ENCODE peak calls at places on chromosomes 13 and 19, in seven cellular contexts. G is GM23248, B is fibroblast of mammary gland, U is AG04450, K is choroid plexus epithelial cell, J is left ventricle myocardium inferior, R is SK-N-MC. C is an unnamed sample.
A peak's percentile ranks its signal among the peaks of the same experiment; 100 is the strongest.

GRCh38 chr13:36130542-36131214 is 504 bp downstream of the DCLK1 start:
- DNase-seq in U (no peak), B (peak; percentile 20), J (peak; percentile 30), G (peak; percentile 38), R (no peak), K (peak; percentile 16), C (peak; percentile 35)

GRCh38 chr19:6276447-6276846 is 3.3 kb downstream of the MLLT1 start:
- DNase-seq in U (no peak), K (peak; percentile 75), R (no peak), J (peak; percentile 53), B (peak; percentile 89), G (peak; percentile 85), C (peak; percentile 94)

GRCh38 chr19:925087-925911 is 536 bp upstream of the ARID3A start:
- DNase-seq in B (peak; percentile 76), K (peak; percentile 86), U (peak; percentile 48), G (peak; percentile 88), J (peak; percentile 80), R (peak; percentile 32), C (peak; percentile 77)

GRCh38 chr13:69374036-69374435 is 733.6 kb upstream of the ATXN8OS start:
- DNase-seq in J (no peak), G (no peak), B (no peak), K (no peak), R (no peak), U (no peak), C (no peak)

GRCh38 chr19:45514376-45515051 is 7.2 kb downstream of the VASP start:
- DNase-seq in K (no peak), R (no peak), J (no peak), G (no peak), U (no peak), B (no peak), C (no peak)

GRCh38 chr19:29040951-29041350 is 172.0 kb downstream of the UQCRFS1 start:
- DNase-seq in J (no peak), G (no peak), B (no peak), K (no peak), U (no peak), R (no peak), C (no peak)

GRCh38 chr13:92530364-92530763 is 696.2 kb upstream of the GPC6 start:
- DNase-seq in U (no peak), G (no peak), B (no peak), K (peak; percentile 60), J (no peak), R (no peak), C (no peak)

GRCh38 chr19:1923319-1923718 is 17.7 kb upstream of the CSNK1G2 start:
- DNase-seq in G (no peak), B (no peak), K (no peak), R (no peak), U (no peak), J (no peak), C (no peak)

GRCh38 chr19:5985098-5985783 is 7.3 kb upstream of the RANBP3 start:
- DNase-seq in U (no peak), R (no peak), G (peak; percentile 67), K (peak; percentile 66), B (peak; percentile 26), J (no peak), C (peak; percentile 78)

GRCh38 chr13:94825507-94825906 is 113.2 kb upstream of the SOX21 start:
- DNase-seq in K (peak; percentile 75), U (no peak), G (no peak), R (peak; percentile 22), B (peak; percentile 67), J (peak; percentile 54), C (peak; percentile 15)

GRCh38 chr19:45640849-45641273 is 1.7 kb upstream of the EML2 start:
- DNase-seq in R (no peak), K (no peak), G (no peak), U (no peak), B (no peak), J (no peak), C (no peak)

GRCh38 chr13:43573787-43574562 is 212.8 kb downstream of the ENOX1 start:
- DNase-seq in R (peak; percentile 32), B (no peak), G (no peak), U (no peak), K (peak; percentile 58), J (no peak), C (no peak)

GRCh38 chr19:36775768-36776167 is 3.2 kb upstream of the ZNF850 start:
- DNase-seq in R (no peak), B (no peak), K (peak; percentile 44), J (peak; percentile 33), G (no peak), U (no peak), C (no peak)

GRCh38 chr13:81540777-81541176 is 1199.9 kb upstream of the SPRY2 start:
- DNase-seq in J (no peak), R (peak; percentile 12), G (peak; percentile 18), B (peak; percentile 3), U (no peak), K (peak; percentile 53), C (no peak)

GRCh38 chr19:54439174-54439851 is 9.7 kb upstream of the LENG8 start:
- DNase-seq in G (peak; percentile 52), R (no peak), B (no peak), U (no peak), K (peak; percentile 67), J (no peak), C (no peak)

GRCh38 chr13:32838985-32839384 is 177.2 kb upstream of the KL start:
- DNase-seq in G (no peak), B (no peak), J (no peak), U (no peak), K (peak; percentile 69), R (no peak), C (no peak)

DNA sequence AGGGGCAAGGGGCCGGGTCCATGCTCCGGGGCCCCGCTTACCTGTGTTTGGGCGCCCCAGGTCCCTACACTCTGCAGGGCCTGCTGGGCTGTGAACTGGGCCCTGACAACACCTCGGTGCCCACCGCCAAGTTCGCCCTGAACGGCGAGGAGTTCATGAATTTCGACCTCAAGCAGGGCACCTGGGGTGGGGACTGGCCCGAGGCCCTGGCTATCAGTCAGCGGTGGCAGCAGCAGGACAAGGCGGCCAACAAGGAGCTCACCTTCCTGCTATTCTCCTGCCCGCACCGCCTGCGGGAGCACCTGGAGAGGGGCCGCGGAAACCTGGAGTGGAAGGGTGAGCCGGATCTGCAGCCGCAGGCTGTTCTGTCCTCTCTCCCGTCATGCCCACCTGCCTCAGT is 1.7 kb downstream of the FCGRT start:
- DNase-seq in G (no peak), U (no peak), B (no peak), K (no peak), R (no peak), J (no peak), C (no peak)
- H3K4me3 ChIP-seq in G (no peak overlapping the region), U (no peak overlapping the region), B (no peak overlapping the region), K (no peak overlapping the region), R (peak overlapping the region; percentile 100), J (peak overlapping the region; percentile 90), C (no peak overlapping the region)

GRCh38 chr19:47004012-47004465 is 15.6 kb upstream of the NPAS1 start:
- DNase-seq in J (no peak), K (no peak), R (no peak), U (no peak), B (no peak), G (no peak), C (no peak)
- H3K4me3 ChIP-seq in J (peak overlapping the region; percentile 49), K (peak overlapping the region; percentile 42), R (no peak overlapping the region), U (peak overlapping the region; percentile 32), B (no peak overlapping the region), G (no peak overlapping the region), C (no peak overlapping the region)

GRCh38 chr19:41930926-41931592 is 2.8 kb upstream of the ERFL start:
- DNase-seq in U (no peak), B (no peak), R (peak; percentile 67), G (peak; percentile 53), J (no peak), K (no peak), C (no peak)
- H3K4me3 ChIP-seq in U (no peak overlapping the region), B (no peak overlapping the region), R (peak overlapping the region; percentile 19), G (no peak overlapping the region), J (no peak overlapping the region), K (no peak overlapping the region), C (no peak overlapping the region)

GRCh38 chr13:30406779-30407416 is 15.4 kb upstream of the UBE2L5 start:
- DNase-seq in B (no peak), K (no peak), R (no peak), J (no peak), G (no peak), U (no peak), C (no peak)

GRCh38 chr13:30400376-30400775 is 21.9 kb upstream of the UBE2L5 start:
- DNase-seq in K (no peak), G (no peak), U (no peak), J (no peak), R (no peak), B (no peak), C (no peak)

GRCh38 chr13:30403491-30403890 is 18.8 kb upstream of the UBE2L5 start:
- DNase-seq in K (no peak), U (no peak), R (no peak), G (no peak), B (no peak), J (no peak), C (no peak)

GRCh38 chr13:30401347-30401746 is 20.9 kb upstream of the UBE2L5 start:
- DNase-seq in B (no peak), G (no peak), R (no peak), K (no peak), J (no peak), U (no peak), C (no peak)

GRCh38 chr13:30404207-30404606 is 18.1 kb upstream of the UBE2L5 start:
- DNase-seq in J (no peak), G (no peak), R (no peak), B (peak; percentile 43), U (no peak), K (no peak), C (no peak)
- H3K4me3 ChIP-seq in J (no peak overlapping the region), G (no peak overlapping the region), R (no peak overlapping the region), B (no peak overlapping the region), U (no peak overlapping the region), K (no peak overlapping the region), C (no peak overlapping the region)